ENCODE peak calls at places on chromosomes 6 and 20, in seven cellular contexts. R is mesenchymal stem cell, T is IMR-90, H is neuronal stem cell, E is H1, N is H9, L is trophoblast cell. Z is an unnamed sample. For H3K79me1, the result is how much of the 10 kb centered on the place peaks cover.

GRCh38 chr6:151014404-151015150 is 149.1 kb downstream of the MTHFD1L start:
- DNase-seq in R (peak), T (peak), H (peak), E (peak), N (peak), L (peak), Z (peak)

GRCh38 chr20:58342104-58342945 is 32.8 kb downstream of the RAB22A start:
- DNase-seq in R (peak), T (peak), H (no peak), E (no peak), N (no peak), L (no peak), Z (no peak)

GRCh38 chr6:34062815-34063214 is 83.1 kb downstream of the GRM4 start:
- DNase-seq in R (no peak), T (no peak), H (no peak), E (peak), N (no peak), L (no peak), Z (peak)

GRCh38 chr6:101544286-101544685 is 150.8 kb downstream of the GRIK2 start:
- DNase-seq in R (no peak), T (peak), H (no peak), E (no peak), N (no peak), L (no peak), Z (no peak)

GRCh38 chr6:142900467-142900961 is 44.5 kb downstream of the HIVEP2 start:
- DNase-seq in R (peak), T (no peak), H (no peak), E (no peak), N (no peak), L (no peak), Z (no peak)

GRCh38 chr20:63145156-63145555 is 70.8 kb downstream of the YTHDF1 start:
- DNase-seq in R (no peak), T (peak), H (no peak), E (no peak), N (no peak), L (peak), Z (no peak)

GRCh38 chr6:82554706-82555105 is 191.1 kb downstream of the TPBG start:
- DNase-seq in R (no peak), T (no peak), H (no peak), E (no peak), N (no peak), L (peak), Z (no peak)

GRCh38 chr6:6885521-6886088 is 222.2 kb upstream of the RREB1 start:
- DNase-seq in R (peak), T (no peak), H (no peak), E (no peak), N (no peak), L (peak), Z (no peak)

GRCh38 chr6:151630387-151630786 is 136.6 kb downstream of the CCDC170 start:
- DNase-seq in R (no peak), T (no peak), H (no peak), E (no peak), N (no peak), L (no peak), Z (no peak)

GRCh38 chr6:150169609-150170008 is 26.8 kb downstream of the PPP1R14C start:
- DNase-seq in R (peak), T (peak), H (no peak), E (no peak), N (no peak), L (no peak), Z (no peak)

GRCh38 chr20:24462461-24463010 is 6.9 kb upstream of the SYNDIG1 start:
- DNase-seq in R (no peak), T (no peak), H (peak), E (no peak), N (peak), L (no peak), Z (no peak)

GRCh38 chr20:62728028-62728780 is 19.6 kb downstream of the NTSR1 start:
- DNase-seq in R (no peak), T (no peak), H (no peak), E (no peak), N (no peak), L (no peak), Z (no peak)

GRCh38 chr6:113774122-113774835 is 82.9 kb upstream of the MARCKS start:
- DNase-seq in R (peak), T (peak), H (no peak), E (no peak), N (no peak), L (no peak), Z (peak)

GRCh38 chr6:42211726-42212125 is 5.9 kb downstream of the MRPS10 start:
- DNase-seq in R (no peak), T (no peak), H (no peak), E (no peak), N (no peak), L (no peak), Z (no peak)

GRCh38 chr6:125099211-125100017 is 54.2 kb upstream of the TPD52L1 start:
- DNase-seq in R (peak), T (peak), H (peak), E (peak), N (peak), L (peak), Z (peak)

GRCh38 chr20:47198254-47198671 is 158.2 kb downstream of the ZMYND8 start:
- DNase-seq in R (no peak), T (peak), H (no peak), E (no peak), N (no peak), L (no peak), Z (no peak)

GRCh38 chr6:145036236-145036635 is 699.1 kb downstream of the EPM2A start:
- DNase-seq in R (no peak), T (peak), H (no peak), E (no peak), N (no peak), L (no peak), Z (no peak)

GRCh38 chr6:17938885-17939284 is 48.5 kb downstream of the KIF13A start:
- DNase-seq in R (peak), T (peak), H (no peak), E (no peak), N (no peak), L (no peak), Z (no peak)

GRCh38 chr6:43665376-43665775 is 20.5 kb downstream of the RSPH9 start:
- DNase-seq in R (no peak), T (peak), H (no peak), E (no peak), N (no peak), L (peak), Z (peak)

GRCh38 chr6:24325978-24326377 is 31.9 kb downstream of the DCDC2 start:
- DNase-seq in R (no peak), T (no peak), H (no peak), E (no peak), N (no peak), L (no peak), Z (no peak)
- H3K23ac ChIP-seq in R (no peak), T (no peak), H (no peak), E (no peak), N (no peak), L (no peak), Z (no peak)

GRCh38 chr6:141685416-141685815 is 447.3 kb upstream of the GJE1 start:
- DNase-seq in R (no peak), T (peak), H (no peak), E (no peak), N (no peak), L (peak), Z (no peak)

GRCh38 chr6:141688916-141689315 is 443.8 kb upstream of the GJE1 start:
- DNase-seq in R (no peak), T (no peak), H (no peak), E (no peak), N (no peak), L (no peak), Z (no peak)
- H3K79me1 ChIP-seq in R (under half), T (under half), H (under half), E (under half), N (under half), L (under half), Z (under half)

GRCh38 chr6:158708239-158708638 is 58.4 kb downstream of the SYTL3 start:
- DNase-seq in R (no peak), T (peak), H (no peak), E (no peak), N (peak), L (no peak), Z (peak)
- H3K4me2 ChIP-seq in R (no peak), T (peak), H (no peak), E (no peak), N (no peak), L (no peak), Z (no peak)

DNA sequence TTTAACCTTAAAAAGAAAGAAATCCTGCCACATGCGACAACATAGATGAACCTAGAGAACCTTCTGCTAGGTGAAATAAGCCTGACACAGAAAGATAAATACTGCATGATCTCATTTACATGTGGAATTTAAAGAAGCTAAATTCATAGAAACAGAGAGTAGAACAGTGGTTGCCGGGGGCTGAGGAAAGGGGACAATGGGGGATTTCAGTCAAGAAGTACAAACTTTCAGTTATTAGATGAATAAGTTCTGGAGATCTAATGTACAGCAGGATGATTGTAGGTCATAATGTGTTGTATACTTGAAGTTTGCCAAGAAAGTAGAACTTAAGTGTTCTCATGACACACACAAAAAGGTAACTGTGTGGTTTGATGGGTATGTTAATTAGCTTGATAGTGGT is 204.3 kb upstream of the PRSS16 start:
- DNase-seq in R (no peak), T (no peak), H (no peak), E (no peak), N (no peak), L (no peak), Z (no peak)
- H3K23ac ChIP-seq in R (no peak), T (no peak), H (no peak), E (no peak), N (no peak), L (no peak), Z (no peak)

GRCh38 chr20:45136911-45137310 is 12.6 kb upstream of the WFDC12 start:
- DNase-seq in R (no peak), T (no peak), H (no peak), E (no peak), N (no peak), L (no peak), Z (no peak)
- H3K79me1 ChIP-seq in R (under half), T (under half), H (under half), E (under half), N (under half), L (under half), Z (under half)

GRCh38 chr6:132166670-132167069 is 215.5 kb upstream of the CCN2 start:
- DNase-seq in R (no peak), T (no peak), H (no peak), E (no peak), N (no peak), L (no peak), Z (no peak)

GRCh38 chr6:132165677-132166076 is 214.5 kb upstream of the CCN2 start:
- DNase-seq in R (no peak), T (no peak), H (no peak), E (no peak), N (no peak), L (no peak), Z (no peak)

DNA sequence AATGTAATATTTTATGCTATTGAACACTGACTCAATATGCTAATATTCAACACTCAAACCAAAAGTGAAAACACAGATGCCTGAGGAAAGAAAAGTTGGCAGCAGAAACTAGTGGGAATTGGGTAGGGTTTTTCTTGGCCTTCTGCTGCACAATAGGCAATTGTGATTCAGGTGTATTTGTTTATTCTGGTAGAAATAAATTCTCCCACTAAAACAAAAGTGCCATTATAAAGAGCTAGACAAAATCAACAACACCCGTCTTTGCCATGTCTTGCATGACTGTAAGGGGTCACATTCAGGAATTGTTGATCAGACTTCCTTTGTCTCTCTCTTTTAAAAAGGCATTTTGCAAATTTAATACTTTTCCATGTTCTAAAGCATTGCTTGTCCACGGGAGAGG is 216.8 kb upstream of the CCN2 start:
- DNase-seq in R (no peak), T (no peak), H (no peak), E (no peak), N (no peak), L (no peak), Z (no peak)
- H3K4me2 ChIP-seq in R (no peak), T (no peak), H (no peak), E (no peak), N (no peak), L (no peak), Z (no peak)

DNA sequence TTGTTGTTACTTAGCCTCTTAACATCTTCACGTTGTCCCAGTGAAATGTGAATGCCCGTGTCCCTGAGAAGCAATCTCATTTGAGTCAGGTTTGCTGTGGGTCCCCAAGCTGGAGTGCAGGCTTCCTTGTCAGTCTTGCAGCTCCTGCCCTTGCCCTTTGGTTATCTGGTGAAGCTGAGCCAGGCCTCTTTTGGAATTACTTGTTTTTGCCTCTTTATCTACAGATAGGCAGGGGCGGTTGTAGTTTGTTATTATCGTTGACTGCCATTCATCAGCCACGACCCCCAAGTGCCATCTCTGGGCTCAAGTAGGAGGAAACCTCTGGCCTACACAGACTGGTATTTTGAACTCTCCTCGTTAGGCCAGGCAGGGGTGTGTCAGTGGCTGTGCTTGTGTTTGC is 2.2 kb downstream of the TMEM14C start:
- DNase-seq in R (no peak), T (no peak), H (no peak), E (no peak), N (no peak), L (no peak), Z (no peak)
- H3K23ac ChIP-seq in R (no peak), T (peak), H (no peak), E (no peak), N (no peak), L (no peak), Z (no peak)

GRCh38 chr6:169991913-169992312 is 240.5 kb downstream of the ERMARD start:
- DNase-seq in R (no peak), T (no peak), H (no peak), E (peak), N (peak), L (no peak), Z (no peak)
- H3K79me1 ChIP-seq in R (under half), T (under half), H (under half), E (under half), N (under half), L (under half), Z (under half)

GRCh38 chr6:56841372-56841749 is 113.5 kb upstream of the BEND6 start:
- DNase-seq in R (no peak), T (no peak), H (no peak), E (no peak), N (no peak), L (no peak), Z (no peak)

GRCh38 chr6:56841751-56842150 is 113.2 kb upstream of the BEND6 start:
- DNase-seq in R (no peak), T (no peak), H (no peak), E (no peak), N (no peak), L (no peak), Z (no peak)

GRCh38 chr6:56840467-56841371 is 114.2 kb upstream of the BEND6 start:
- DNase-seq in R (peak), T (peak), H (no peak), E (no peak), N (no peak), L (no peak), Z (peak)

GRCh38 chr6:56843476-56844349 is 111.2 kb upstream of the BEND6 start:
- DNase-seq in R (peak), T (peak), H (peak), E (peak), N (peak), L (peak), Z (peak)

DNA sequence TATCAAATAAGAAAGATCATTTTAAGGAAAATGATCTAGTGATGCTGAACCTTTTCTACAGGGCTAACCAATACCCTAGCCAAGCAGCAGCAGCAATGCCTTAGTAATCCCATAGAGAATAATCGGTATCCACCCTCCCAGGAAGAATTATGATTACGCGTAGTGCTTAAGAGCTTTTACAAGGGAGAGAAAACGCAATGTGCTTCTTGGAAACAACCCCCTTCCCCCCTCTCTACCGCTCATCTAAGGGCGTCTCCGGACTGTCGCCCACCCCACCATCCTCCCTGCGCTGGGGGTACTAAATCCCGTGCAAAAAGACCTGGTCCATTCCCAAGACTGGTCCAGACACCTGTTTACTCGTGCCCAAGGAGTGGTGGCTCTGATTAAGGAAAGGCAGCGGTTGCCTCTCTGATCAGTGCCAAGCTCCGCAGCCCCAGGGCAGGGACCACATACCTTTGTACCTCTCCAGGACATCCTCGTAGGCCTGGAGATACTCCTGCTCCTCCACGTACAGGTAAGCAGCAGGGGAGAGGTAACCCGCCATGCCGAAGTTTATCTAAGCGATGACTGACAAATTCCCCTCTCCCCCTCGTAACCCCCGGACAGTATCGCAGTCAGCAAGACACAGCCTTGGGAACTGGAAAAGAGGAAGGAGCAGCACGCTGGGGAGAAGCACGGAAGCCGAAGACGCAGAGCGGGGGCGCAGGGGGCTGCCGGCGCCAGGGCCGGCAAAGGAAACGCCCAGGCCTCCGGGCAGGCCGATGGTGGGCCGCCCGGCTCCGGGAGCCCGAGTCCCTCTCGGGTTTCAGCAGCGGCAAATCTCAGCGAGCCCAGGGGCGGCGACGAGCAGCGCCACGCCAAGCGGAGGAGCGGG is 112.1 kb upstream of the BEND6 start:
- DNase-seq in R (peak), T (peak), H (no peak), E (peak), N (peak), L (no peak), Z (peak)
- H3K4me2 ChIP-seq in R (peak), T (peak), H (peak), E (peak), N (peak), L (peak), Z (peak)

Z was measured in mesendoderm.